ENCODE peak calls at places on chromosomes 11 and 22, in four cellular contexts. One of them, this sample, is unnamed.

GRCh38 chr22:40714514-40714966 is 35.3 kb downstream of the MCHR1 start:
- DNase-seq in A549: no peak
- DNase-seq in IMR-90: peak
- DNase-seq in GM12878: no peak
- DNase-seq in this sample: peak

GRCh38 chr11:3091846-3092602 is 34.8 kb upstream of the CARS1 start:
- DNase-seq in GM12878: peak
- DNase-seq in IMR-90: peak
- DNase-seq in A549: peak
- DNase-seq in this sample: peak

GRCh38 chr11:122069946-122070345 is 46.1 kb downstream of the BLID start:
- DNase-seq in IMR-90: peak
- DNase-seq in A549: no peak
- DNase-seq in GM12878: no peak
- DNase-seq in this sample: no peak

GRCh38 chr11:15532432-15532831 is 417.7 kb downstream of the INSC start:
- DNase-seq in IMR-90: no peak
- DNase-seq in A549: no peak
- DNase-seq in GM12878: no peak
- DNase-seq in this sample: no peak

GRCh38 chr11:46948378-46949131 is 12.0 kb downstream of the CSTPP1 start:
- DNase-seq in A549: no peak
- DNase-seq in IMR-90: peak
- DNase-seq in GM12878: no peak
- DNase-seq in this sample: peak

GRCh38 chr11:80616070-80616800 is 1175.4 kb upstream of the TENM4 start:
- DNase-seq in IMR-90: no peak
- DNase-seq in GM12878: no peak
- DNase-seq in A549: no peak
- DNase-seq in this sample: no peak

GRCh38 chr22:20109411-20110358 is 6.2 kb upstream of the RANBP1 start:
- DNase-seq in IMR-90: no peak
- DNase-seq in A549: no peak
- DNase-seq in GM12878: no peak
- DNase-seq in this sample: no peak

GRCh38 chr11:58061813-58062212 is 31.1 kb downstream of the OR6Q1 start:
- DNase-seq in GM12878: no peak
- DNase-seq in A549: no peak
- DNase-seq in IMR-90: peak
- DNase-seq in this sample: no peak

GRCh38 chr11:62013266-62014157 is 46.1 kb upstream of the FTH1 start:
- DNase-seq in A549: no peak
- DNase-seq in GM12878: no peak
- DNase-seq in IMR-90: no peak
- DNase-seq in this sample: no peak

GRCh38 chr11:8090756-8091155 is 9.7 kb downstream of the TUB start:
- DNase-seq in IMR-90: no peak
- DNase-seq in A549: no peak
- DNase-seq in GM12878: no peak
- DNase-seq in this sample: peak

GRCh38 chr22:35195821-35196220 is 61.5 kb upstream of the HMGXB4 start:
- DNase-seq in IMR-90: no peak
- DNase-seq in A549: no peak
- DNase-seq in GM12878: no peak
- DNase-seq in this sample: no peak

GRCh38 chr11:94455861-94456260 is 37.8 kb downstream of the MRE11 start:
- DNase-seq in IMR-90: no peak
- DNase-seq in A549: no peak
- DNase-seq in GM12878: no peak
- DNase-seq in this sample: no peak

GRCh38 chr11:4072668-4073285 is 21.8 kb upstream of the RRM1 start:
- DNase-seq in IMR-90: peak
- DNase-seq in A549: peak
- DNase-seq in GM12878: peak
- DNase-seq in this sample: peak

GRCh38 chr22:37062657-37063381 is 11.3 kb downstream of the KCTD17 start:
- DNase-seq in A549: no peak
- DNase-seq in IMR-90: no peak
- DNase-seq in GM12878: no peak
- DNase-seq in this sample: no peak

GRCh38 chr11:8229299-8230177 is 34.1 kb downstream of the LMO1 start:
- DNase-seq in GM12878: no peak
- DNase-seq in IMR-90: no peak
- DNase-seq in A549: no peak
- DNase-seq in this sample: no peak

GRCh38 chr11:108873938-108874337 is 209.1 kb downstream of the DDX10 start:
- DNase-seq in A549: no peak
- DNase-seq in GM12878: no peak
- DNase-seq in IMR-90: no peak
- DNase-seq in this sample: no peak

GRCh38 chr11:123304828-123305530 is 109.9 kb upstream of the CLMP start:
- DNase-seq in GM12878: no peak
- DNase-seq in IMR-90: no peak
- DNase-seq in A549: no peak
- DNase-seq in this sample: no peak

GRCh38 chr22:34278121-34278520 is 357.8 kb upstream of the LARGE1 start:
- DNase-seq in A549: no peak
- DNase-seq in IMR-90: no peak
- DNase-seq in GM12878: no peak
- DNase-seq in this sample: no peak

GRCh38 chr11:111167666-111168065 is 77.9 kb upstream of the POU2AF2 start:
- DNase-seq in IMR-90: no peak
- DNase-seq in GM12878: no peak
- DNase-seq in A549: no peak
- DNase-seq in this sample: no peak

GRCh38 chr11:83921447-83922192 is 635.5 kb upstream of the CCDC90B start:
- DNase-seq in GM12878: no peak
- DNase-seq in IMR-90: no peak
- DNase-seq in A549: no peak
- DNase-seq in this sample: no peak

GRCh38 chr11:76096552-76096951 is 109.8 kb downstream of the WNT11 start:
- DNase-seq in IMR-90: no peak
- DNase-seq in A549: no peak
- DNase-seq in GM12878: no peak
- DNase-seq in this sample: no peak

GRCh38 chr11:13261600-13262061 is 16.0 kb upstream of the BMAL1 start:
- DNase-seq in GM12878: no peak
- DNase-seq in IMR-90: peak
- DNase-seq in A549: peak
- DNase-seq in this sample: no peak

GRCh38 chr11:13260963-13261599 is 16.5 kb upstream of the BMAL1 start:
- DNase-seq in A549: no peak
- DNase-seq in GM12878: no peak
- DNase-seq in IMR-90: peak
- DNase-seq in this sample: no peak

GRCh38 chr11:13260196-13260962 is 17.2 kb upstream of the BMAL1 start:
- DNase-seq in GM12878: no peak
- DNase-seq in A549: no peak
- DNase-seq in IMR-90: no peak
- DNase-seq in this sample: no peak

GRCh38 chr11:13259374-13259773 is 18.2 kb upstream of the BMAL1 start:
- DNase-seq in GM12878: no peak
- DNase-seq in IMR-90: no peak
- DNase-seq in A549: no peak
- DNase-seq in this sample: no peak

DNA sequence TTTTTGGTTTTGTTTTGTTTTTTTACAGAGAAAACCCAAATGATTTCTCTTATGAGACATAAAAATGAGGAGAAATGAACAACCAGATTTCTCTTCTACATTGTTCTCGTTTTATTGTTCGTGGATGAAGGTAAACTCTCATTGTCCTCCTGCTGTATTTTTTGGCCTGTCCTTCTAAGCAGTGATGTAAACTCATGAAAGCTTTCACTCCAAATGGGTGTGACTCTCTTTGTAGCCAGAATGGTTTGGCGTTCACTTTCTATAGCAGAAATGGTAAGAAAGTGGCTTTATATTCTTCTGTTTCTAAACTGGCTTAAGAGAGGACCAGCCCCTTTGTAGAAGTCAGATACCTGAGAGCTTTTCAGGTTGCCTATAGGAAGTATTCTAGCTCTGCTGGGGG is 15.5 kb upstream of the BMAL1 start:
- DNase-seq in A549: no peak
- DNase-seq in GM12878: no peak
- DNase-seq in IMR-90: no peak
- DNase-seq in this sample: no peak
- TF ChIP-seq BHLHE40 in A549: no peak
- TF ChIP-seq BHLHE40 in GM12878: no peak
- TF ChIP-seq BHLHE40 in IMR-90: no peak
- TF ChIP-seq BHLHE40 in this sample: no peak

DNA sequence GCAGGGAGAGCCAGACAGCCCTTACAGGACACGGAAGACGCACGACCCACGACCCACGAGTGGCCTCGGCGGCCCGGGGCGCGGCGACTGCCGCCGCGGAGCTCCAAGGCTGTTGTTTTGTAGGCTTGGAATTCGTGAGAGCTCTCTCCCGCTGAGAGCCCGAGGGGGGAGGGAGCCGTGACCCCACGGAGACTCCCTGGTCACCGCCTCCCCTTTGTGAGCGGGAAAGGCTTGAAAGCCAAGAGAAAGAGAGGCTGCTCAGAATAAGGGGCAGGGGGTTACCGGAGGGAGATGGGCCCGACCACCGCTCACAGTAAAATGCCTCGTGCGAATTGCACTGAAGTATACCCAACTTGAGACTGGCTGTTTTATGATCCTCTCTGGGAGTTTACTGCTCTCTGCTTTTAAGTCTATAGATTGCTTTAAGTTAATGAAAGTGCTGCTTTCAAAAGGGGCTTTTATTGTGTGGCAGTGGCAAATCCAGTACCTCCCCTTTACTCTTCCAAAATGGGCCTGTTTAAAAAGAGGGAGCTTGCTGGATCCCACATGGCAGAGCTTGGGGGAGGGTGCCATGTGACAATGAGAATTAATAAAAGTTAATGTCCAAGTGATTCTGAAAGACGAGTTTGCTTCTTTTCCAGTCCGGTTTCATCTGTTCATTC is 2.9 kb downstream of the PKNOX2 start:
- DNase-seq in IMR-90: peak
- DNase-seq in A549: no peak
- DNase-seq in GM12878: no peak
- DNase-seq in this sample: peak
- TF ChIP-seq BHLHE40 in IMR-90: no peak
- TF ChIP-seq BHLHE40 in A549: no peak
- TF ChIP-seq BHLHE40 in GM12878: no peak
- TF ChIP-seq BHLHE40 in this sample: no peak

GRCh38 chr11:113952070-113952469 is 22.8 kb upstream of the HTR3A start:
- DNase-seq in A549: no peak
- DNase-seq in GM12878: no peak
- DNase-seq in IMR-90: no peak
- DNase-seq in this sample: no peak
- TF ChIP-seq BHLHE40 in A549: no peak
- TF ChIP-seq BHLHE40 in GM12878: no peak
- TF ChIP-seq BHLHE40 in IMR-90: no peak
- TF ChIP-seq BHLHE40 in this sample: no peak

GRCh38 chr11:131246156-131246555 is 124.3 kb upstream of the NTM start:
- DNase-seq in GM12878: no peak
- DNase-seq in A549: no peak
- DNase-seq in IMR-90: no peak
- DNase-seq in this sample: no peak

GRCh38 chr11:131240421-131240820 is 130.0 kb upstream of the NTM start:
- DNase-seq in IMR-90: no peak
- DNase-seq in A549: no peak
- DNase-seq in GM12878: no peak
- DNase-seq in this sample: no peak

GRCh38 chr11:131246589-131247164 is 123.7 kb upstream of the NTM start:
- DNase-seq in GM12878: no peak
- DNase-seq in IMR-90: no peak
- DNase-seq in A549: no peak
- DNase-seq in this sample: peak

GRCh38 chr11:131248588-131248987 is 121.8 kb upstream of the NTM start:
- DNase-seq in GM12878: no peak
- DNase-seq in IMR-90: no peak
- DNase-seq in A549: no peak
- DNase-seq in this sample: no peak

GRCh38 chr11:131242616-131243015 is 127.8 kb upstream of the NTM start:
- DNase-seq in IMR-90: no peak
- DNase-seq in A549: no peak
- DNase-seq in GM12878: no peak
- DNase-seq in this sample: no peak
- TF ChIP-seq BHLHE40 in IMR-90: no peak
- TF ChIP-seq BHLHE40 in A549: no peak
- TF ChIP-seq BHLHE40 in GM12878: no peak
- TF ChIP-seq BHLHE40 in this sample: no peak

DNA sequence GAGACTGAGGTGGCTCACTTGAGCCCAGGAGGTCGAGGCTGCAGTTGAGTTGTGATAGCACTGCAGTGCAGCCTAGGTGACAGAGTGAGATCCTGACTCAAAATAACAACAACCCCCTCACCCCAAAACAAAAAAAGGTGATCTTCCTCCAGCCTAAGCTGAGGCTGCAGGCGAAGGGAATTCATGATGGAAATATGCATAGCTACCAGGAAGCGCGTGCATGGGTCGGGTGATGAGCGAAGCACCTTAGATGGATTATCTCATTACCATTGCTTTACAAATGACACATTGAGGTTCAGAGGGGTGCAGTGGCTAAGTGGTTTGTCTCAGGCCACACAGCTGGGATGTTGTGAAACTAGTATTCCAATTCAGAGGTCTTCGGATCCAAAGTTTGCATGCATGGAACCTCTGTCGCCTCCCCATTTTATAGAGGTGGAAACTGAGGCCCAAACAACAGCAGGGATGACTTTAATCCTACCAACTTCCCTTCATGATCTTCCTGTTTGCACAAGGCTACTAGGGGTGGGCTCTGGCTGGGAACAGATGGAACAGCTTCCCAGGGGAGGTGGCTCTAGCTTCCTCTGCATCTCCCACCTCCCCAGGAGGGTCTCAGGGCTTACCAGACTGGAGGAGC is 4.6 kb downstream of the SLC29A2 start:
- DNase-seq in GM12878: no peak
- DNase-seq in A549: no peak
- DNase-seq in IMR-90: no peak
- DNase-seq in this sample: no peak
- TF ChIP-seq BHLHE40 in GM12878: no peak
- TF ChIP-seq BHLHE40 in A549: no peak
- TF ChIP-seq BHLHE40 in IMR-90: no peak
- TF ChIP-seq BHLHE40 in this sample: no peak

This sample was measured in HEK293T.